ENCODE peak calls at places on chromosomes 1 and 21, in four cellular contexts. L is GM10248, S is GM20000, X is cerebellar nuclear complex. H is an unnamed sample.

GRCh38 chr1:39490596-39491145 is 765 bp upstream of the BMP8A start:
- DNase-seq in X (no peak), L (no peak), S (no peak), H (no peak)

GRCh38 chr1:168827557-168827956 is 98.6 kb upstream of the DPT start:
- DNase-seq in L (no peak), X (no peak), S (no peak), H (no peak)

GRCh38 chr21:43590220-43590619 is 69.1 kb downstream of the HSF2BP start:
- DNase-seq in X (no peak), L (no peak), S (no peak), H (no peak)

GRCh38 chr1:201219481-201220387 is 29.1 kb downstream of the IGFN1 start:
- DNase-seq in X (no peak), S (no peak), L (no peak), H (no peak)

GRCh38 chr21:43603641-43604504 is 55.4 kb downstream of the HSF2BP start:
- DNase-seq in S (no peak), L (no peak), X (no peak), H (no peak)

GRCh38 chr1:174939771-174940545 is 59.8 kb upstream of the CACYBP start:
- DNase-seq in S (no peak), L (no peak), X (no peak), H (no peak)

GRCh38 chr1:44407430-44408180 is 2.5 kb downstream of the RNF220 start:
- DNase-seq in L (no peak), X (no peak), S (peak), H (no peak)

GRCh38 chr1:147334292-147334691 is 91.8 kb downstream of the CHD1L start:
- DNase-seq in L (no peak), X (no peak), S (no peak), H (no peak)

GRCh38 chr1:66231162-66232077 is 302.5 kb upstream of the SGIP1 start:
- DNase-seq in X (no peak), S (no peak), L (no peak), H (no peak)

GRCh38 chr21:45873866-45874265 is 107.7 kb upstream of the COL6A1 start:
- DNase-seq in S (no peak), L (no peak), X (no peak), H (no peak)

GRCh38 chr1:6090996-6091822 is 45.5 kb downstream of the KCNAB2 start:
- DNase-seq in L (no peak), S (no peak), X (no peak), H (no peak)

GRCh38 chr1:216523449-216524190 is 100.4 kb upstream of the USH2A start:
- DNase-seq in S (no peak), L (no peak), X (no peak), H (no peak)

GRCh38 chr1:154703207-154703606 is 95.2 kb upstream of the ADAR start:
- DNase-seq in S (no peak), L (no peak), X (no peak), H (no peak)

GRCh38 chr1:201774224-201774982 is 54.6 kb upstream of the IPO9 start:
- DNase-seq in L (no peak), S (no peak), X (no peak), H (no peak)

GRCh38 chr21:45833437-45833836 is 148.1 kb upstream of the COL6A1 start:
- DNase-seq in L (no peak), X (no peak), S (no peak), H (no peak)

GRCh38 chr1:154557248-154557938 is 1.1 kb downstream of the UBE2Q1 start:
- DNase-seq in X (no peak), S (no peak), L (no peak), H (no peak)

GRCh38 chr1:226158983-226159382 is 27.6 kb downstream of the ACBD3 start:
- DNase-seq in X (no peak), L (no peak), S (no peak), H (no peak)

GRCh38 chr1:81801834-81802531 is 1.2 kb downstream of the ADGRL2 start:
- DNase-seq in X (no peak), L (peak), S (peak), H (no peak)

GRCh38 chr1:10867914-10868598 is 71.6 kb upstream of the CASZ1 start:
- DNase-seq in X (no peak), S (no peak), L (no peak), H (no peak)

GRCh38 chr1:68704800-68705443 is 208.0 kb upstream of the DEPDC1 start:
- DNase-seq in X (no peak), L (no peak), S (no peak), H (no peak)

GRCh38 chr1:240320645-240321044 is 229.0 kb downstream of the FMN2 start:
- DNase-seq in S (no peak), L (no peak), X (no peak), H (no peak)

GRCh38 chr1:169326644-169327316 is 40.8 kb downstream of the NME7 start:
- DNase-seq in S (peak), L (peak), X (no peak), H (no peak)

GRCh38 chr1:6444377-6444776 is 19.8 kb downstream of the ESPN start:
- DNase-seq in X (no peak), L (no peak), S (no peak), H (no peak)

GRCh38 chr1:211870156-211870555 is 39.6 kb upstream of the LPGAT1 start:
- DNase-seq in S (no peak), X (no peak), L (no peak), H (no peak)

GRCh38 chr1:165288301-165289120 is 68.0 kb downstream of the LMX1A start:
- DNase-seq in S (no peak), L (no peak), X (no peak), H (no peak)

GRCh38 chr21:41762753-41763152 is 4.1 kb downstream of the RIPK4 start:
- DNase-seq in L (no peak), X (no peak), S (no peak), H (no peak)

GRCh38 chr21:42534361-42534900 is 20.8 kb downstream of the SLC37A1 start:
- DNase-seq in L (no peak), X (no peak), S (no peak), H (no peak)

GRCh38 chr1:32536117-32536516 is 3.1 kb upstream of the ZBTB8A start:
- DNase-seq in S (no peak), X (no peak), L (no peak), H (no peak)